ENCODE peak calls at places on chromosome 1, in nine cellular contexts. J is HL-60, K is K562, U is A549, Y is HepG2, S is HCT116, B is Panc1, C is SK-N-SH, T is GM12878. R is an unnamed sample.

GRCh38 chr1:117047271-117047670 is 12.9 kb upstream of the TTF2 start:
- DNase-seq in B (no peak), K (no peak), U (no peak), S (no peak), J (no peak), T (no peak), C (no peak), Y (no peak), R (no peak)

GRCh38 chr1:223258751-223259177 is 105.2 kb downstream of the SUSD4 start:
- DNase-seq in T (no peak), K (no peak), S (no peak), B (no peak), J (peak), Y (peak), U (peak), C (no peak), R (no peak)

GRCh38 chr1:153260980-153261792 is 1.7 kb downstream of the LORICRIN start:
- DNase-seq in K (peak), Y (no peak), J (no peak), S (no peak), B (no peak), C (peak), U (no peak), T (no peak), R (peak)

GRCh38 chr1:198686069-198686728 is 47.4 kb downstream of the PTPRC start:
- DNase-seq in Y (peak), T (no peak), U (no peak), B (no peak), J (no peak), K (no peak), S (peak), C (no peak), R (peak)

GRCh38 chr1:38962113-38962512 is 20.5 kb upstream of the RHBDL2 start:
- DNase-seq in K (no peak), J (no peak), B (no peak), S (no peak), C (no peak), T (no peak), U (no peak), Y (no peak), R (no peak)

GRCh38 chr1:116981521-116982037 is 20.0 kb upstream of the CD101 start:
- DNase-seq in C (no peak), J (no peak), S (no peak), T (no peak), U (no peak), B (no peak), K (no peak), Y (no peak), R (no peak)

GRCh38 chr1:67646145-67647035 is 38.6 kb upstream of the GADD45A start:
- DNase-seq in K (peak), S (no peak), B (no peak), C (peak), J (no peak), T (no peak), U (no peak), Y (no peak), R (no peak)

GRCh38 chr1:193706763-193707162 is 520.4 kb upstream of the B3GALT2 start:
- DNase-seq in C (no peak), S (no peak), J (no peak), U (no peak), B (no peak), T (no peak), Y (no peak), K (no peak), R (no peak)

GRCh38 chr1:119372493-119373086 is 4.0 kb downstream of the HAO2 start:
- DNase-seq in S (peak), T (no peak), U (peak), J (no peak), B (no peak), C (no peak), Y (peak), K (no peak), R (peak)

GRCh38 chr1:11898831-11899467 is 27.3 kb downstream of the KIAA2013 start:
- DNase-seq in C (no peak), J (no peak), Y (no peak), K (no peak), T (no peak), S (no peak), B (no peak), U (no peak), R (peak)

GRCh38 chr1:23344987-23345472 is 946 bp upstream of the HNRNPR start:
- DNase-seq in U (no peak), J (no peak), T (no peak), B (no peak), S (no peak), C (peak), Y (no peak), K (no peak), R (peak)

GRCh38 chr1:153679337-153680119 is 1.0 kb downstream of the NPR1 start:
- DNase-seq in B (no peak), T (no peak), U (no peak), Y (no peak), K (no peak), J (no peak), S (no peak), C (peak), R (peak)

GRCh38 chr1:120178799-120179419 is 2.6 kb upstream of the SEC22B start:
- DNase-seq in U (no peak), T (no peak), K (peak), C (peak), B (no peak), Y (no peak), S (no peak), J (no peak), R (peak)

GRCh38 chr1:112748396-112748795 is 33.3 kb upstream of the PPM1J start:
- DNase-seq in C (no peak), U (no peak), J (no peak), B (no peak), T (no peak), Y (no peak), K (no peak), S (no peak), R (no peak)

GRCh38 chr1:158654570-158654969 is 31.9 kb downstream of the SPTA1 start:
- DNase-seq in S (no peak), T (no peak), J (peak), Y (no peak), B (no peak), C (no peak), U (no peak), K (no peak), R (peak)

GRCh38 chr1:160404094-160404493 is 3.7 kb downstream of the VANGL2 start:
- DNase-seq in Y (no peak), J (no peak), U (no peak), S (no peak), K (no peak), C (no peak), T (no peak), B (no peak), R (no peak)

GRCh38 chr1:221268295-221268694 is 389.1 kb downstream of the HLX start:
- DNase-seq in B (no peak), J (no peak), K (no peak), Y (no peak), T (no peak), U (no peak), S (no peak), C (no peak), R (no peak)

GRCh38 chr1:177927021-177927596 is 42.7 kb downstream of the SEC16B start:
- DNase-seq in J (no peak), T (no peak), Y (no peak), C (no peak), B (no peak), U (no peak), S (no peak), K (no peak), R (no peak)

GRCh38 chr1:119367332-119368124 is 1.1 kb upstream of the HAO2 start:
- DNase-seq in B (peak), U (peak), C (peak), J (no peak), T (no peak), S (peak), K (peak), Y (peak), R (peak)

GRCh38 chr1:194289569-194290266 is 1103.3 kb upstream of the B3GALT2 start:
- DNase-seq in C (no peak), K (no peak), Y (no peak), U (no peak), J (no peak), S (no peak), B (no peak), T (peak), R (peak)

GRCh38 chr1:77400781-77401180 is 119.0 kb downstream of the AK5 start:
- DNase-seq in U (no peak), S (no peak), T (no peak), Y (no peak), B (no peak), K (no peak), C (no peak), J (no peak), R (no peak)

DNA sequence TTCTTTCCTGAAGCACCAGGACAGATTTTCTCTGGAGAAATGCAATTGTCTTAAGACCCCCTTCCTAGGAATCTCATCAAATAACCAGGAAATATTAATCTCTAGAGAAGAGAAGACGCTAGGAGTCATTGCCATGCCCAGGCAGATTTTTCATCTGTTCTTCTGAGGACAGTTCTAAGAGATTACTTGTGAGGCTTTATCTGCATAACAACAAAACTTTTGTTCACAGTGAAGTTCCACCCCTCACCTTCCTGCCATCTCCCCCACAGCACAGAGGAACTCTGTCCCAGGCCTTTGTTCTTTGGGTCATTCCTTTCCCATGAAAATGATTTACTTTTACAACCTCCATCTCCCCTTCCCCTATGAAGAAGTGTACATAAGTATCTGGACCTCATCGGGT is 384.6 kb upstream of the CAMK1G start:
- DNase-seq in K (no peak), U (no peak), T (no peak), J (no peak), B (no peak), S (no peak), Y (no peak), C (no peak), R (peak)
- TF ChIP-seq REST in K (no peak), U (no peak), T (no peak), J (no peak), B (no peak), S (no peak), Y (no peak), C (no peak), R (no peak)

DNA sequence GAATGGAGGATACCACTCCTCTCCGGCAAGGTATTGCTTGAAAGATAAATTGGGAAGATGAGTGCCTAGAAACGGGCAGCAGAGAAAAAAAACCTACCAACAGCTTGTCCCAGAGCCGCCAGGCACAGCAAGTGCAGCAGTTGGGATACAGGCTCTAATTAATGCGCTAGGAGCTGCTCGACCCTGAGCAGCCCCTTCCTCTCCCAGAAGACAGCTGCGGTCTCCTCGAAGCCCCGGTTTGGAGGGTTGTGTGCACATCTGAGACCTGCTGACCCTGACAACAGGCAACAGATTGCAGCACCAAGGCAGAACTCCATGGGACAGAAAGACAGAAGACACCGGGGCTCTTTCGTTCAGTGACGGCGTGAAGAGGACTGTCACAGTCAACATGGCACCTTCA is 101.4 kb downstream of the TSEN15 start:
- DNase-seq in U (no peak), K (no peak), J (no peak), T (no peak), C (no peak), S (no peak), Y (no peak), B (no peak), R (no peak)
- H3K4me3 ChIP-seq in U (peak), K (no peak), J (peak), T (no peak), C (no peak), S (no peak), Y (no peak), B (no peak), R (no peak)

DNA sequence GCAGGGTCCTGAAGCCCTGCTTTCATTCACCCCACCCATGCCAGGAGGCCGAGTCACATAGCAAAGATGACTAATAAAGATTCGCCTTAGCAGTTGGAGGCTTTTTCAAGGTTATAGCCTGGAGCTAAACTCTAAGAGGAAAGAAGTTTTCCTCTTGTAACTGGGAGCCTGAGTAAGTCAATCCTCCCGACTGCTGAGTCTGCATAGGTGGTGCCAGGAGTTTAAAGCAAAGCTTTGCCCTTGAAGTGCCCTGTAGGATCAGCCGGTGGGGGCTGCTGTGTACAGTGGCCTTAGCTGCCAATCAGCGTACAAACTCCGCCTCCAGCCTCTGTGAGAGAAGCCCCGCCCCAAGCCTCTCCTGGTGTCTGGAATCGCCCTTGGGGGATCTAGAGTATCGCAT is 147.5 kb upstream of the SPATA6 start:
- DNase-seq in S (peak), T (no peak), C (peak), B (no peak), Y (no peak), J (no peak), K (no peak), U (peak), R (peak)
- TF ChIP-seq REST in S (no peak), T (no peak), C (no peak), B (no peak), Y (no peak), J (no peak), K (no peak), U (no peak), R (no peak)

GRCh38 chr1:174974711-174975111 is 25.0 kb upstream of the CACYBP start:
- DNase-seq in T (no peak), S (no peak), Y (no peak), B (no peak), C (peak), J (no peak), K (no peak), U (no peak), R (no peak)

GRCh38 chr1:174971466-174971865 is 28.3 kb upstream of the CACYBP start:
- DNase-seq in S (no peak), C (no peak), U (no peak), Y (no peak), B (no peak), T (no peak), J (no peak), K (no peak), R (no peak)

GRCh38 chr1:174968750-174969244 is 30.9 kb upstream of the CACYBP start:
- DNase-seq in C (no peak), J (no peak), B (no peak), T (peak), K (no peak), U (no peak), S (no peak), Y (no peak), R (no peak)

GRCh38 chr1:174969977-174970376 is 29.8 kb upstream of the CACYBP start:
- DNase-seq in C (no peak), U (no peak), B (no peak), Y (no peak), T (no peak), S (no peak), J (no peak), K (no peak), R (no peak)

DNA sequence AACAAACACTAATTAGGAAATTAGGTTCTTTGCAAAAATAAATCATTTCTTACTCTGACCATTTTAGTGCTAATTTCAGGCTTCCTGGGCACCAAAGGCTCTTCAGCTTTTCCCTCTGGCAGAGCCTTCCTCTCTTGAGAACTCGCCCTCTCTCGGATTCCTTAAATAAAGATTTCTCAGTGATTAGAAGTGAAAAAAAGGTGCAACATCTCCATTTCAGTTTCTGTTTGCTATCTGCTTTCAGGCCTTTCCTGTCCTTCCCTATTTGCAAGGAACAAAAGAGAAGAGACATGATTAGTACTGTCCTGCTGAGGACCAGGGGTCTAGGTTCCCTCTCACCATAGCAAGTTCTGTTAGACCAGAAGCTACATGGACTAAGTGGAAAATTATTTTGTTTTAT is 27.8 kb upstream of the CACYBP start:
- DNase-seq in T (no peak), K (no peak), C (no peak), Y (no peak), S (no peak), U (no peak), B (no peak), J (no peak), R (no peak)
- H3K4me3 ChIP-seq in T (no peak), K (no peak), C (no peak), Y (no peak), S (no peak), U (no peak), B (no peak), J (no peak), R (no peak)

DNA sequence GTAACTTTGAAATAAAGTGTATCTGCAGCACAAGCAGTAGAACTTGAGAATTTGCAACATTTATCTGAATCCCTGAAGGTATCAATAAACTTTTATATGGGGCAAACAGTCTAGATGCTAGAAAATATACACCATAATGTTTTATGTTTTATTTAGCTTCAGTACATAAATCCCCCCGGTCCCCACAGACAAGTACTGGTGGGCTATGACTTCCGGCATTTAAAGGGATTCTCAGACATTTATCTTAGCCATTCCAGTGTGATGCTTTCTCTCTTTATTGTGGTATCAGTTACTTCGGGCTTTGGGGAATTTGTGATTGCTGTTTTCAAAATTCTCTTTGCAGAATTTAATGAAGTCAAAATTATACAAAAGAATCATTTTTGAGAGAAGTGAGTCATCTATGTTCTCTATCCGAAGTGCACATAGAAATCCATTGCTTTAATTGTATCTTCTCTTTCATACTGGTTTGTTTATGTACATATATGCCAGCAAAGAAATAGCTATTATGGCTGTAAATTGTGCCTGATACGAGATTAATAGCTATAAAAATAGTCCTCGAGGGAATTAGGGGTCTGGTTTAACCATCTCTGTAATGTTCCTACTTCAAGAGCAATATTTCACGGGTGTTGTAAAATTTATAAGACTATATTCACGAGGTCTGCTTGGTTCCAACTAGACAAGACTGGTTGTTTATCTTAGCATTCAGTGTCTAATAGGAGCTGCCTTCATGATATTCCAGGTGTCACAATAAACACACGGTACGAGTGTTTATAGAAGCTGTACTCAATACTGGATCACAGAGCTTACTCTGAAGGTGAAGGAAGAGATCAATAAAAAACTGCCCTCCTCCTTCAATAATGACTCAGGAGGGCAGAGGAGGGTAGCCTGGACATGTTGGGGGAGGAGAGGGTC is 390.1 kb downstream of the SIPA1L2 start:
- DNase-seq in C (no peak), S (no peak), U (no peak), J (no peak), Y (no peak), B (no peak), T (no peak), K (no peak), R (no peak)
- TF ChIP-seq REST in C (no peak), S (no peak), U (no peak), J (no peak), Y (no peak), B (no peak), T (no peak), K (no peak), R (no peak)

GRCh38 chr1:226404904-226405222 is 3.0 kb downstream of the PARP1 start:
- DNase-seq in C (no peak), J (no peak), S (no peak), Y (no peak), B (no peak), T (no peak), K (no peak), U (no peak), R (peak)

GRCh38 chr1:226407497-226408284 is at the start of gene PARP1:
- DNase-seq in K (peak), S (peak), B (no peak), J (peak), Y (peak), T (no peak), U (peak), C (peak), R (peak)

GRCh38 chr1:226405411-226405988 is 2.4 kb downstream of the PARP1 start:
- DNase-seq in T (no peak), U (no peak), J (peak), K (no peak), C (no peak), B (no peak), S (no peak), Y (no peak), R (peak)

GRCh38 chr1:226407199-226407496 is 745 bp downstream of the PARP1 start:
- DNase-seq in B (no peak), C (no peak), J (no peak), U (no peak), S (no peak), T (no peak), K (no peak), Y (no peak), R (no peak)

GRCh38 chr1:226406401-226406881 is 1.5 kb downstream of the PARP1 start:
- DNase-seq in K (no peak), C (no peak), U (peak), B (no peak), Y (peak), J (peak), T (no peak), S (no peak), R (no peak)
- H3K4me3 ChIP-seq in K (peak), C (peak), U (peak), B (peak), Y (peak), J (peak), T (peak), S (peak), R (peak)

GRCh38 chr1:40160806-40161124 is 422 bp upstream of the RLF start:
- DNase-seq in K (no peak), Y (no peak), U (no peak), T (no peak), B (peak), J (no peak), S (no peak), C (no peak), R (no peak)

GRCh38 chr1:40167317-40167716 is 6.1 kb downstream of the RLF start:
- DNase-seq in B (no peak), Y (no peak), S (no peak), U (no peak), K (no peak), J (no peak), C (no peak), T (no peak), R (no peak)

GRCh38 chr1:40162791-40163441 is 1.7 kb downstream of the RLF start:
- DNase-seq in C (peak), S (no peak), Y (no peak), J (no peak), U (no peak), K (peak), B (no peak), T (no peak), R (peak)

GRCh38 chr1:40161125-40161887 is at the start of gene RLF:
- DNase-seq in J (peak), B (peak), T (peak), U (peak), C (peak), S (peak), Y (peak), K (peak), R (peak)

GRCh38 chr1:40161888-40162397 is 756 bp downstream of the RLF start:
- DNase-seq in Y (no peak), B (no peak), J (no peak), T (no peak), U (no peak), K (peak), S (no peak), C (peak), R (no peak)
- TF ChIP-seq REST in Y (no peak), B (no peak), J (no peak), T (no peak), U (no peak), K (no peak), S (no peak), C (no peak), R (no peak)

R was measured in GM23338.